ENCODE peak calls at places on chromosome 17, in nine cellular contexts. G is EH; V is activated T-cell treated with anti-CD3 and anti-CD28 coated beads for 24 hours; A is left lung; J is cardiac fibroblast; X is activated CD4-positive, alpha-beta T cell treated with anti-CD3 and anti-CD28 coated beads, Interleukin-2, amount 50 U/mL, for 1 hour; C is fibroblast of the aortic adventitia; W is adrenal gland; I is MV-4-11. U is an unnamed sample.

GRCh38 chr17:13492351-13493122 is 109.2 kb downstream of the HS3ST3A1 start:
- DNase-seq in G (peak), V (no peak), A (no peak), J (no peak), X (no peak), C (no peak), W (no peak), I (no peak), U (no peak)

GRCh38 chr17:28968269-28968913 is 17.1 kb upstream of the PHF12 start:
- DNase-seq in G (no peak), V (no peak), A (no peak), J (no peak), X (no peak), C (peak), W (no peak), I (no peak), U (no peak)

GRCh38 chr17:20187049-20187448 is 177.9 kb downstream of the SPECC1 start:
- DNase-seq in G (peak), V (no peak), A (no peak), J (peak), X (no peak), C (peak), W (no peak), I (no peak), U (no peak)

GRCh38 chr17:8185580-8186445 is 4.2 kb downstream of the BORCS6 start:
- DNase-seq in G (peak), V (peak), A (peak), J (peak), X (peak), C (peak), W (peak), I (peak), U (peak)

GRCh38 chr17:72560303-72561247 is 439.8 kb downstream of the SOX9 start:
- DNase-seq in G (peak), V (peak), A (peak), J (peak), X (peak), C (peak), W (peak), I (no peak), U (peak)

GRCh38 chr17:31401456-31402254 is 10.2 kb downstream of the RAB11FIP4 start:
- DNase-seq in G (no peak), V (no peak), A (no peak), J (no peak), X (no peak), C (no peak), W (no peak), I (no peak), U (no peak)

GRCh38 chr17:34706029-34706428 is 126.6 kb downstream of the TMEM132E start:
- DNase-seq in G (peak), V (no peak), A (no peak), J (peak), X (no peak), C (peak), W (peak), I (peak), U (peak)

GRCh38 chr17:57380055-57380356 is 123.7 kb downstream of the MSI2 start:
- DNase-seq in G (no peak), V (no peak), A (no peak), J (no peak), X (no peak), C (no peak), W (no peak), I (no peak), U (no peak)

GRCh38 chr17:7403043-7403901 is 625 bp downstream of the TMEM256 start:
- DNase-seq in G (no peak), V (no peak), A (no peak), J (no peak), X (no peak), C (no peak), W (peak), I (no peak), U (peak)

GRCh38 chr17:42991471-42991870 is 6.7 kb upstream of the RPL27 start:
- DNase-seq in G (no peak), V (no peak), A (no peak), J (no peak), X (no peak), C (no peak), W (no peak), I (no peak), U (no peak)

GRCh38 chr17:64164592-64165285 is 34.8 kb upstream of the ERN1 start:
- DNase-seq in G (no peak), V (no peak), A (no peak), J (no peak), X (no peak), C (peak), W (no peak), I (no peak), U (no peak)

GRCh38 chr17:336110-337021 is 16.2 kb downstream of the RPH3AL start:
- DNase-seq in G (peak), V (no peak), A (peak), J (no peak), X (peak), C (no peak), W (peak), I (no peak), U (peak)

GRCh38 chr17:32523827-32524552 is 37.2 kb downstream of the CDK5R1 start:
- DNase-seq in G (no peak), V (peak), A (no peak), J (no peak), X (no peak), C (no peak), W (no peak), I (peak), U (no peak)

GRCh38 chr17:64028874-64029464 is 8.5 kb upstream of the ICAM2 start:
- DNase-seq in G (peak), V (peak), A (no peak), J (peak), X (peak), C (peak), W (peak), I (peak), U (no peak)

GRCh38 chr17:15285466-15285865 is 20.3 kb upstream of the PMP22 start:
- DNase-seq in G (no peak), V (no peak), A (no peak), J (no peak), X (no peak), C (no peak), W (no peak), I (no peak), U (no peak)

GRCh38 chr17:285751-286422 is 66.7 kb downstream of the RPH3AL start:
- DNase-seq in G (no peak), V (no peak), A (peak), J (no peak), X (no peak), C (no peak), W (no peak), I (no peak), U (no peak)

GRCh38 chr17:43125967-43126910 is 1.1 kb upstream of the BRCA1 start:
- DNase-seq in G (no peak), V (no peak), A (no peak), J (no peak), X (no peak), C (peak), W (no peak), I (peak), U (peak)

GRCh38 chr17:44759096-44759915 is 518 bp downstream of the ADAM11 start:
- DNase-seq in G (peak), V (no peak), A (peak), J (no peak), X (no peak), C (no peak), W (no peak), I (no peak), U (no peak)

GRCh38 chr17:3385869-3386816 is at the start of gene OR3A2:
- DNase-seq in G (no peak), V (no peak), A (peak), J (no peak), X (peak), C (no peak), W (no peak), I (no peak), U (no peak)

GRCh38 chr17:5854871-5855554 is 215.2 kb upstream of the WSCD1 start:
- DNase-seq in G (no peak), V (no peak), A (no peak), J (no peak), X (no peak), C (no peak), W (no peak), I (no peak), U (no peak)

GRCh38 chr17:31571124-31571892 is 179.8 kb downstream of the RAB11FIP4 start:
- DNase-seq in G (peak), V (no peak), A (no peak), J (peak), X (no peak), C (peak), W (no peak), I (no peak), U (peak)

GRCh38 chr17:21539146-21539545 is 153.2 kb upstream of the KCNJ18 start:
- DNase-seq in G (peak), V (no peak), A (no peak), J (peak), X (no peak), C (peak), W (no peak), I (no peak), U (no peak)

GRCh38 chr17:12680407-12680897 is 14.8 kb downstream of the MYOCD start:
- DNase-seq in G (no peak), V (no peak), A (no peak), J (no peak), X (no peak), C (no peak), W (no peak), I (no peak), U (no peak)